ENCODE peak calls at places on chromosomes 11 and 22, in six cellular contexts. J, K, C, L, M and X are unnamed samples.
A peak's percentile ranks its signal among the peaks of the same experiment; 100 is the strongest.

GRCh38 chr11:128283445-128283844 is 303.9 kb downstream of the ETS1 start:
- DNase-seq in J (no peak), K (no peak), C (no peak), L (peak; percentile 27), M (no peak), X (no peak)

GRCh38 chr11:102447193-102447592 is 5.4 kb downstream of the TMEM123 start:
- DNase-seq in J (no peak), K (no peak), C (no peak), L (no peak), M (no peak), X (no peak)

GRCh38 chr11:117010808-117011540 is 87.3 kb downstream of the SIK3 start:
- DNase-seq in J (no peak), K (no peak), C (no peak), L (peak; percentile 52), M (peak; percentile 81), X (no peak)

GRCh38 chr11:120172054-120172881 is 34.4 kb upstream of the TRIM29 start:
- DNase-seq in J (peak; percentile 47), K (peak; percentile 63), C (peak; percentile 79), L (no peak), M (no peak), X (peak; percentile 87)

GRCh38 chr11:44979536-44980399 is 29.1 kb upstream of the TP53I11 start:
- DNase-seq in J (no peak), K (no peak), C (peak; percentile 46), L (no peak), M (no peak), X (no peak)

GRCh38 chr22:43481528-43482309 is 69.9 kb downstream of the MPPED1 start:
- DNase-seq in J (peak; percentile 29), K (peak; percentile 18), C (peak; percentile 42), L (no peak), M (no peak), X (no peak)

GRCh38 chr11:67732045-67732787 is 57.8 kb upstream of the ALDH3B2 start:
- DNase-seq in J (peak; percentile 52), K (no peak), C (no peak), L (no peak), M (no peak), X (no peak)

GRCh38 chr11:121023848-121024751 is at the start of gene TBCEL:
- DNase-seq in J (peak; percentile 81), K (peak; percentile 83), C (peak; percentile 94), L (peak; percentile 50), M (peak; percentile 59), X (peak; percentile 95)

GRCh38 chr11:32233276-32233675 is 142.4 kb downstream of the RCN1 start:
- DNase-seq in J (no peak), K (no peak), C (no peak), L (no peak), M (no peak), X (no peak)

GRCh38 chr11:117931971-117932370 is 2.8 kb upstream of the TMPRSS13 start:
- DNase-seq in J (peak; percentile 32), K (no peak), C (peak; percentile 58), L (no peak), M (no peak), X (peak; percentile 32)

GRCh38 chr11:45818961-45819605 is 14.1 kb downstream of the SLC35C1 start:
- DNase-seq in J (no peak), K (no peak), C (no peak), L (no peak), M (no peak), X (peak; percentile 14)

GRCh38 chr11:22341582-22341919 is 3.4 kb downstream of the SLC17A6 start:
- DNase-seq in J (no peak), K (no peak), C (peak; percentile 72), L (no peak), M (no peak), X (no peak)
- H3K27me3 ChIP-seq in J (peaks cover 39% of the 10 kb centered on the region), K (peaks cover 10% of the 10 kb centered on the region), C (no peaks in the 10 kb centered on the region), L (peaks cover 55% of the 10 kb centered on the region), M (no peaks in the 10 kb centered on the region), X (no peaks in the 10 kb centered on the region)

GRCh38 chr22:47377926-47378560 is 615.6 kb downstream of the TBC1D22A start:
- DNase-seq in J (no peak), K (no peak), C (peak; percentile 35), L (no peak), M (no peak), X (peak; percentile 14)
- H3K27me3 ChIP-seq in J (no peaks in the 10 kb centered on the region), K (peaks cover 4% of the 10 kb centered on the region), C (no peaks in the 10 kb centered on the region), L (no peaks in the 10 kb centered on the region), M (peaks cover 6% of the 10 kb centered on the region), X (no peaks in the 10 kb centered on the region)

DNA sequence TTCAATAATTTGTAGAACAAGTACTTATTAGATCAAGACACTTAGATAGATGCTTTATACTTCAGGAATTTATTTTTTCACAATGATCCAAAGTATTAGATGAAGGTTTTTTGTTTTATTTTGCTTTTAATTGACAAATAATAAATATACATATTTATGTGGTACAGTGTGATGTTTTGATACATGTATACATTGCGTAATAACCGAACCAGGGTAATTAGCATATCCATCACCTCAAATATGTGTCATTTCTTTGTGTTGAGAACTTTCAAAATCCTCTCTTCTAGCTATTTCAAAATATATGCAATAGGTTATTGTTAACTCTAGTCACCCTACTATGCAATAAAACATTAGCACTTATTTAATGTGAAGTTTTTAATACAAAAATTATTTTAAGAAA is 21.4 kb downstream of the TRIM5 start:
- DNase-seq in J (no peak), K (no peak), C (no peak), L (no peak), M (no peak), X (no peak)
- H3K27me3 ChIP-seq in J (no peaks in the 10 kb centered on the region), K (no peaks in the 10 kb centered on the region), C (no peaks in the 10 kb centered on the region), L (no peaks in the 10 kb centered on the region), M (no peaks in the 10 kb centered on the region), X (no peaks in the 10 kb centered on the region)

GRCh38 chr22:19716829-19717105 is 2.5 kb downstream of the SEPTIN5 start:
- DNase-seq in J (no peak), K (no peak), C (no peak), L (no peak), M (no peak), X (no peak)

GRCh38 chr22:19718255-19719054 is 4.2 kb downstream of the SEPTIN5 start:
- DNase-seq in J (no peak), K (no peak), C (no peak), L (no peak), M (no peak), X (no peak)

GRCh38 chr22:19716041-19716828 is 1.9 kb downstream of the SEPTIN5 start:
- DNase-seq in J (no peak), K (no peak), C (no peak), L (no peak), M (no peak), X (no peak)

GRCh38 chr22:19717691-19718254 is 3.5 kb downstream of the SEPTIN5 start:
- DNase-seq in J (peak; percentile 84), K (no peak), C (peak; percentile 95), L (peak; percentile 7), M (peak; percentile 80), X (no peak)

GRCh38 chr22:19717181-19717580 is 2.9 kb downstream of the SEPTIN5 start:
- DNase-seq in J (no peak), K (no peak), C (no peak), L (no peak), M (no peak), X (no peak)
- H3K27me3 ChIP-seq in J (peaks cover 12% of the 10 kb centered on the region), K (peaks cover 21% of the 10 kb centered on the region), C (no peaks in the 10 kb centered on the region), L (peaks cover 4% of the 10 kb centered on the region), M (no peaks in the 10 kb centered on the region), X (no peaks in the 10 kb centered on the region)

DNA sequence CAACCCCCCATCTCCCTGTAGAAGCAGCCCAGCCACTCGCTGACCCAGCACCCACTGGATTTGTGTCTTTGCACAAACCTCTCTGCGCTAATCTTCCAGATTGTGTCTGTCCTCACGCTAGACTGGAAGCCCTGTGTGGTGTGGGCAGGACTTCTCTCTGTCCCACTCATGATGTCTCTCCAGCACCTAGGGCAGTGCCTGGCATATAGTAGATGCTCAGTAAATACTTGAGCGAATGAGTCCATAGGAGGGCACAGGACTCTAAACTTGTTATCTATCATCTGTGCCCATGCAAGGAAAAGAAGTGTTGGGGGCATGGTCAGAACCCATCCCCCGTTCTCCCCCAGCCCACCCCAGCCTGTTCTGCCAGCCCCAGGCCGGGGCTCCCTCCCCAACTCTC is 22.9 kb downstream of the RPL3 start:
- DNase-seq in J (no peak), K (no peak), C (no peak), L (no peak), M (no peak), X (no peak)
- H3K27me3 ChIP-seq in J (no peaks in the 10 kb centered on the region), K (peaks cover 2% of the 10 kb centered on the region), C (no peaks in the 10 kb centered on the region), L (no peaks in the 10 kb centered on the region), M (no peaks in the 10 kb centered on the region), X (no peaks in the 10 kb centered on the region)

GRCh38 chr22:17844150-17844549 is 69.9 kb upstream of the BID start:
- DNase-seq in J (no peak), K (no peak), C (no peak), L (no peak), M (no peak), X (no peak)

GRCh38 chr22:17843189-17843588 is 68.9 kb upstream of the BID start:
- DNase-seq in J (no peak), K (no peak), C (no peak), L (no peak), M (no peak), X (no peak)

GRCh38 chr22:17845790-17846189 is 71.5 kb upstream of the BID start:
- DNase-seq in J (no peak), K (no peak), C (no peak), L (no peak), M (no peak), X (no peak)

GRCh38 chr22:17846326-17846992 is 72.2 kb upstream of the BID start:
- DNase-seq in J (no peak), K (no peak), C (no peak), L (no peak), M (no peak), X (no peak)

GRCh38 chr22:17845340-17845739 is 71.1 kb upstream of the BID start:
- DNase-seq in J (no peak), K (no peak), C (no peak), L (no peak), M (no peak), X (no peak)
- H3K27me3 ChIP-seq in J (no peaks in the 10 kb centered on the region), K (no peaks in the 10 kb centered on the region), C (no peaks in the 10 kb centered on the region), L (no peaks in the 10 kb centered on the region), M (no peaks in the 10 kb centered on the region), X (no peaks in the 10 kb centered on the region)

GRCh38 chr11:70398834-70399680 is 728 bp downstream of the CTTN start:
- DNase-seq in J (no peak), K (no peak), C (no peak), L (no peak), M (no peak), X (peak; percentile 72)

GRCh38 chr11:70397336-70397982 is 870 bp upstream of the CTTN start:
- DNase-seq in J (no peak), K (peak; percentile 43), C (no peak), L (no peak), M (no peak), X (peak; percentile 71)

GRCh38 chr11:70400643-70401042 is 2.3 kb downstream of the CTTN start:
- DNase-seq in J (no peak), K (no peak), C (no peak), L (no peak), M (no peak), X (no peak)

GRCh38 chr11:70399681-70400112 is 1.4 kb downstream of the CTTN start:
- DNase-seq in J (no peak), K (peak; percentile 78), C (peak; percentile 96), L (peak; percentile 86), M (peak; percentile 99), X (peak; percentile 84)

GRCh38 chr11:70397983-70398833 is at the start of gene CTTN:
- DNase-seq in J (peak; percentile 52), K (peak; percentile 79), C (peak; percentile 95), L (peak; percentile 59), M (peak; percentile 99), X (peak; percentile 96)
- H3K27me3 ChIP-seq in J (peaks cover 24% of the 10 kb centered on the region), K (no peaks in the 10 kb centered on the region), C (no peaks in the 10 kb centered on the region), L (no peaks in the 10 kb centered on the region), M (no peaks in the 10 kb centered on the region), X (no peaks in the 10 kb centered on the region)

GRCh38 chr11:95147364-95147905 is 57.8 kb downstream of the ENDOD1 start:
- DNase-seq in J (no peak), K (peak; percentile 14), C (no peak), L (peak; percentile 69), M (peak; percentile 31), X (peak; percentile 45)
- H3K27me3 ChIP-seq in J (no peaks in the 10 kb centered on the region), K (no peaks in the 10 kb centered on the region), C (no peaks in the 10 kb centered on the region), L (no peaks in the 10 kb centered on the region), M (no peaks in the 10 kb centered on the region), X (no peaks in the 10 kb centered on the region)